ENCODE peak calls at places on chromosomes 2 and 18, in six cellular contexts. C, E, J, P, I and A are unnamed samples.

GRCh38 chr2:240635116-240635997 is 10.1 kb downstream of the GPR35 start:
- DNase-seq in P (no peak), E (peak; percentile 32), C (no peak), I (no peak), J (no peak), A (no peak)

GRCh38 chr2:41954304-41955291 is 93.2 kb upstream of the PKDCC start:
- DNase-seq in I (no peak), E (no peak), C (no peak), J (no peak), P (peak; percentile 4), A (no peak)

GRCh38 chr18:79668203-79668602 is 11.4 kb upstream of the CTDP1 start:
- DNase-seq in E (no peak), P (no peak), I (no peak), C (no peak), J (no peak), A (no peak)

GRCh38 chr18:74264303-74265020 is 27.3 kb downstream of the CYB5A start:
- DNase-seq in I (no peak), E (no peak), J (no peak), C (no peak), P (no peak), A (no peak)

GRCh38 chr2:109458512-109458911 is 155.3 kb downstream of the SEPTIN10 start:
- DNase-seq in J (no peak), P (no peak), I (no peak), C (no peak), E (peak; percentile 6), A (no peak)

GRCh38 chr2:108927936-108928659 is 60.9 kb downstream of the EDAR start:
- DNase-seq in P (peak; percentile 62), I (peak; percentile 41), C (peak; percentile 66), J (peak; percentile 10), E (peak; percentile 50), A (peak; percentile 68)

GRCh38 chr2:129732630-129733026 is 246.8 kb upstream of the RAB6C start:
- DNase-seq in C (no peak), P (no peak), J (no peak), I (no peak), E (no peak), A (no peak)

GRCh38 chr2:20539133-20539719 is 92.4 kb downstream of the RHOB start:
- DNase-seq in C (peak; percentile 32), J (no peak), E (no peak), P (no peak), I (no peak), A (peak; percentile 74)

GRCh38 chr2:23312996-23313606 is 71.9 kb upstream of the KLHL29 start:
- DNase-seq in E (no peak), I (peak; percentile 73), J (no peak), P (peak; percentile 12), C (peak; percentile 11), A (no peak)

GRCh38 chr2:180040146-180040925 is 33.2 kb upstream of the CWC22 start:
- DNase-seq in E (no peak), P (no peak), J (peak; percentile 91), I (no peak), C (peak; percentile 99), A (no peak)

GRCh38 chr2:167608487-167608886 is 638.9 kb downstream of the STK39 start:
- DNase-seq in E (no peak), J (no peak), I (no peak), P (no peak), C (no peak), A (no peak)

GRCh38 chr2:144452169-144453038 is 67.5 kb downstream of the ZEB2 start:
- DNase-seq in C (peak; percentile 50), J (no peak), E (no peak), P (peak; percentile 22), I (no peak), A (no peak)

GRCh38 chr2:18803141-18803540 is 213.8 kb upstream of the NT5C1B start:
- DNase-seq in P (no peak), E (no peak), C (no peak), J (no peak), I (no peak), A (no peak)

GRCh38 chr2:152861349-152861942 is 143.0 kb downstream of the ARL6IP6 start:
- DNase-seq in I (peak; percentile 45), E (no peak), C (peak; percentile 16), P (peak; percentile 39), J (no peak), A (no peak)

GRCh38 chr2:119476301-119477117 is 44.9 kb downstream of the TMEM37 start:
- DNase-seq in E (peak; percentile 87), C (peak; percentile 59), J (peak; percentile 2), I (peak; percentile 59), P (peak; percentile 82), A (peak; percentile 61)

GRCh38 chr2:20362701-20363435 is 12.2 kb upstream of the PUM2 start:
- DNase-seq in C (no peak), E (no peak), I (no peak), J (no peak), P (no peak), A (no peak)

GRCh38 chr2:241463276-241464135 is 44.9 kb downstream of the STK25 start:
- DNase-seq in P (no peak), I (no peak), C (no peak), J (no peak), E (peak; percentile 8), A (no peak)

GRCh38 chr2:135916232-135916631 is 40.0 kb upstream of the MCM6 start:
- DNase-seq in J (peak; percentile 3), P (peak; percentile 48), E (no peak), I (no peak), C (peak; percentile 60), A (peak; percentile 35)

GRCh38 chr2:17427401-17427800 is 90.8 kb downstream of the RAD51AP2 start:
- DNase-seq in I (no peak), C (no peak), P (no peak), E (no peak), J (no peak), A (no peak)

GRCh38 chr18:46866524-46866923 is 50.8 kb downstream of the PIAS2 start:
- DNase-seq in E (no peak), I (no peak), C (no peak), J (no peak), P (no peak), A (no peak)

GRCh38 chr2:231547315-231548110 is 17.3 kb upstream of the NMUR1 start:
- DNase-seq in J (no peak), I (no peak), P (no peak), E (peak; percentile 30), C (no peak), A (no peak)

GRCh38 chr2:46845542-46846453 is 69.8 kb downstream of the MCFD2 start:
- DNase-seq in E (no peak), J (no peak), C (no peak), P (no peak), I (no peak), A (no peak)